ENCODE peak calls at places on chromosomes 16 and 17, in seven cellular contexts. One of them, this sample, is unnamed.

GRCh38 chr16:83992624-83993023 is 24.6 kb downstream of the NECAB2 start:
- DNase-seq in heart right ventricle: peak
- DNase-seq in uterus: peak
- DNase-seq in CD4-positive, alpha-beta T cell: no peak
- DNase-seq in HCT116: no peak
- DNase-seq in LNCaP clone FGC: peak
- DNase-seq in AG09309: peak
- DNase-seq in this sample: no peak

GRCh38 chr16:77657016-77657415 is 65.3 kb upstream of the NUDT7 start:
- DNase-seq in uterus: no peak
- DNase-seq in HCT116: peak
- DNase-seq in CD4-positive, alpha-beta T cell: no peak
- DNase-seq in AG09309: peak
- DNase-seq in heart right ventricle: no peak
- DNase-seq in LNCaP clone FGC: no peak
- DNase-seq in this sample: no peak

GRCh38 chr17:76079577-76080206 is 710 bp downstream of the ZACN start:
- DNase-seq in CD4-positive, alpha-beta T cell: no peak
- DNase-seq in uterus: no peak
- DNase-seq in heart right ventricle: no peak
- DNase-seq in AG09309: no peak
- DNase-seq in LNCaP clone FGC: no peak
- DNase-seq in HCT116: no peak
- DNase-seq in this sample: peak

GRCh38 chr17:31916496-31917064 is 15.1 kb upstream of the UTP6 start:
- DNase-seq in uterus: no peak
- DNase-seq in LNCaP clone FGC: no peak
- DNase-seq in HCT116: no peak
- DNase-seq in heart right ventricle: no peak
- DNase-seq in CD4-positive, alpha-beta T cell: no peak
- DNase-seq in AG09309: no peak
- DNase-seq in this sample: no peak

GRCh38 chr17:37610971-37611370 is 1.8 kb upstream of the SYNRG start:
- DNase-seq in HCT116: no peak
- DNase-seq in LNCaP clone FGC: no peak
- DNase-seq in uterus: no peak
- DNase-seq in heart right ventricle: no peak
- DNase-seq in AG09309: no peak
- DNase-seq in CD4-positive, alpha-beta T cell: no peak
- DNase-seq in this sample: no peak

GRCh38 chr16:58197314-58198012 is 443 bp downstream of the CSNK2A2 start:
- DNase-seq in HCT116: no peak
- DNase-seq in AG09309: no peak
- DNase-seq in uterus: no peak
- DNase-seq in heart right ventricle: no peak
- DNase-seq in LNCaP clone FGC: no peak
- DNase-seq in CD4-positive, alpha-beta T cell: no peak
- DNase-seq in this sample: peak

GRCh38 chr17:64369007-64369893 is 21.4 kb downstream of the PECAM1 start:
- DNase-seq in AG09309: no peak
- DNase-seq in CD4-positive, alpha-beta T cell: no peak
- DNase-seq in LNCaP clone FGC: no peak
- DNase-seq in heart right ventricle: no peak
- DNase-seq in HCT116: no peak
- DNase-seq in uterus: no peak
- DNase-seq in this sample: no peak

GRCh38 chr16:50861451-50861850 is 119.6 kb downstream of the CYLD start:
- DNase-seq in AG09309: no peak
- DNase-seq in uterus: no peak
- DNase-seq in LNCaP clone FGC: no peak
- DNase-seq in heart right ventricle: no peak
- DNase-seq in HCT116: no peak
- DNase-seq in CD4-positive, alpha-beta T cell: no peak
- DNase-seq in this sample: no peak

GRCh38 chr17:50133028-50133768 is 3.2 kb upstream of the SAMD14 start:
- DNase-seq in LNCaP clone FGC: no peak
- DNase-seq in AG09309: no peak
- DNase-seq in CD4-positive, alpha-beta T cell: no peak
- DNase-seq in HCT116: no peak
- DNase-seq in heart right ventricle: peak
- DNase-seq in uterus: no peak
- DNase-seq in this sample: peak

GRCh38 chr17:77127735-77128361 is 12.9 kb upstream of the SEC14L1 start:
- DNase-seq in AG09309: no peak
- DNase-seq in CD4-positive, alpha-beta T cell: peak
- DNase-seq in LNCaP clone FGC: no peak
- DNase-seq in HCT116: no peak
- DNase-seq in uterus: no peak
- DNase-seq in heart right ventricle: peak
- DNase-seq in this sample: no peak

GRCh38 chr16:9154576-9155410 is 63.3 kb downstream of the HAPSTR1 start:
- DNase-seq in heart right ventricle: no peak
- DNase-seq in LNCaP clone FGC: no peak
- DNase-seq in HCT116: no peak
- DNase-seq in uterus: no peak
- DNase-seq in AG09309: no peak
- DNase-seq in CD4-positive, alpha-beta T cell: no peak
- DNase-seq in this sample: no peak

GRCh38 chr17:78933959-78934568 is 8.9 kb upstream of the TIMP2 start:
- DNase-seq in uterus: peak
- DNase-seq in CD4-positive, alpha-beta T cell: no peak
- DNase-seq in HCT116: no peak
- DNase-seq in LNCaP clone FGC: peak
- DNase-seq in AG09309: peak
- DNase-seq in heart right ventricle: peak
- DNase-seq in this sample: peak

GRCh38 chr16:85554791-85555548 is 58.2 kb upstream of the GSE1 start:
- DNase-seq in AG09309: no peak
- DNase-seq in heart right ventricle: peak
- DNase-seq in HCT116: no peak
- DNase-seq in LNCaP clone FGC: no peak
- DNase-seq in uterus: peak
- DNase-seq in CD4-positive, alpha-beta T cell: peak
- DNase-seq in this sample: peak

GRCh38 chr16:85555549-85556455 is 57.3 kb upstream of the GSE1 start:
- DNase-seq in CD4-positive, alpha-beta T cell: peak
- DNase-seq in AG09309: no peak
- DNase-seq in HCT116: no peak
- DNase-seq in uterus: peak
- DNase-seq in heart right ventricle: peak
- DNase-seq in LNCaP clone FGC: no peak
- DNase-seq in this sample: no peak

GRCh38 chr16:85557976-85558589 is 55.0 kb upstream of the GSE1 start:
- DNase-seq in LNCaP clone FGC: peak
- DNase-seq in AG09309: no peak
- DNase-seq in CD4-positive, alpha-beta T cell: no peak
- DNase-seq in HCT116: no peak
- DNase-seq in uterus: no peak
- DNase-seq in heart right ventricle: no peak
- DNase-seq in this sample: peak

GRCh38 chr16:85556456-85557082 is 56.6 kb upstream of the GSE1 start:
- DNase-seq in CD4-positive, alpha-beta T cell: peak
- DNase-seq in HCT116: no peak
- DNase-seq in AG09309: no peak
- DNase-seq in uterus: peak
- DNase-seq in heart right ventricle: peak
- DNase-seq in LNCaP clone FGC: no peak
- DNase-seq in this sample: peak

DNA sequence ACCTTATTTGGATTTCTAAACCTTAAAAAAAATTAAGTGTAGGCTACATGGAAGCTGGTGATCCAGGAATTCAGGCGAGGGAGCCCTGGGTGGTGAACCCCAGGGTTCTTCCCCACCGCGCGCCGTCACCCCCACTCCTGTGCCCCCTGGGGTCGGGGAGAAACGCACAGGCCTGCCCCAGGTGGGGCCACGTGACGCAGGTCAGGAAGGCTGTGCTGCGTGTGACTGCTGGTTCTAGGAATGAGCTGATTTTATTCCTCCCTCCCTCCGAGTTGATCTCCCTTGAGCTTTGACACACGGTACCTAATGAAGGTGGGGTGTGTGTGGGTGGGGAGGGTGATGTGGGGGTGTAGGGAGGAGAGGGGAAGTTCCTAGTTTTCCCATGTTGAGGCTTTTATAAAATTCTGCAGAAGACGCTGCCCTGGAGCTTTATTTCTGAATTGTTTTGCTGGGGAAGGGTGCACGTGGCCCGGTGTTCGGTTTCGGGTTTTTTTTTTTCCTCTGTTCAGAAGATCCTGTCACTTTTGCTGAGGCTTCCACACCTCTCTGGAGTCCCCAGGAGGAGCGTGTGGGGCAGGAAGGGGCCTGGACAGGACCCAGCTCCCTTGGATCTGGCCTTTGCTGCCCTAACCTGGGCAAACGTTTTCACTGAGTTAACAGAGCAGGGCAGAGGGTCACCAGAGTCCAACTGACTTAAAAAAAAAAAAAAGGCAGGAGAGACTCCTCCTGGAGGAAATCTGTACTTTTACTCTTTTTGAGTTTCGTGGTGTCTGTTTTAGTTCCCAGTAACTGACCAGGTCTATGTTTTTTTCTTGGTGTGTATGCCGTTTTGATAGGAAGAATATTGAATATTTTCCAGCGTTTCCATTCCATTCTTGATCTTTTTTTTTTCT is 55.8 kb upstream of the GSE1 start:
- DNase-seq in uterus: peak
- DNase-seq in HCT116: no peak
- DNase-seq in CD4-positive, alpha-beta T cell: peak
- DNase-seq in LNCaP clone FGC: no peak
- DNase-seq in heart right ventricle: no peak
- DNase-seq in AG09309: no peak
- DNase-seq in this sample: peak
- TF ChIP-seq CTCF in uterus: peak
- TF ChIP-seq CTCF in HCT116: no peak
- TF ChIP-seq CTCF in CD4-positive, alpha-beta T cell: no peak
- TF ChIP-seq CTCF in LNCaP clone FGC: no peak
- TF ChIP-seq CTCF in heart right ventricle: no peak
- TF ChIP-seq CTCF in AG09309: no peak
- TF ChIP-seq CTCF in this sample: no peak

DNA sequence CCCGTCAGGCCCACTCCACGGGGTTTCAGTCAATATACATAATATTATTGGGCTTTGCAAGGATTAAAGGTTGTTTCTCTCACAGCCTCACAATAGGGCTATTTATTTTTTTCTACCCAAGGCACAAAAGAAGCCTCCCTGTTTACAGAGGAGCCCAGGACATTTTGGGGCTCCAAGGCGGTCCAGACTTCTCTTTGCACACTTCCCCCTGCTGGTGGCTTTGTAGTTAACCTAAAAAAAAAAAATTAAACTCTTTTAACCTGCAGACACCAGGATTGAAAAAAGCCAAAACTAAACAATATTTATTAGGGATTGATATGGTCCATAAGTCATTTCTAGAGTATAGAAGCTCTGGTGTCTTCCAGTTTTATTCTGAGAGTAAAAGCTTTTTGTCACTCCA is 169.7 kb upstream of the ZFHX3 start:
- DNase-seq in AG09309: no peak
- DNase-seq in heart right ventricle: no peak
- DNase-seq in CD4-positive, alpha-beta T cell: no peak
- DNase-seq in HCT116: no peak
- DNase-seq in uterus: no peak
- DNase-seq in LNCaP clone FGC: no peak
- DNase-seq in this sample: no peak
- TF ChIP-seq CTCF in AG09309: peak
- TF ChIP-seq CTCF in heart right ventricle: no peak
- TF ChIP-seq CTCF in CD4-positive, alpha-beta T cell: no peak
- TF ChIP-seq CTCF in HCT116: no peak
- TF ChIP-seq CTCF in uterus: no peak
- TF ChIP-seq CTCF in LNCaP clone FGC: no peak
- TF ChIP-seq CTCF in this sample: peak

GRCh38 chr17:66200685-66201092 is 8.8 kb upstream of the CEP112 start:
- DNase-seq in CD4-positive, alpha-beta T cell: no peak
- DNase-seq in HCT116: peak
- DNase-seq in LNCaP clone FGC: peak
- DNase-seq in AG09309: peak
- DNase-seq in heart right ventricle: peak
- DNase-seq in uterus: no peak
- DNase-seq in this sample: peak
- TF ChIP-seq CTCF in CD4-positive, alpha-beta T cell: peak
- TF ChIP-seq CTCF in HCT116: peak
- TF ChIP-seq CTCF in LNCaP clone FGC: peak
- TF ChIP-seq CTCF in AG09309: peak
- TF ChIP-seq CTCF in heart right ventricle: peak
- TF ChIP-seq CTCF in uterus: peak
- TF ChIP-seq CTCF in this sample: peak

GRCh38 chr16:29641561-29641960 is 21.5 kb upstream of the SPN start:
- DNase-seq in LNCaP clone FGC: no peak
- DNase-seq in uterus: no peak
- DNase-seq in heart right ventricle: no peak
- DNase-seq in HCT116: no peak
- DNase-seq in AG09309: no peak
- DNase-seq in CD4-positive, alpha-beta T cell: no peak
- DNase-seq in this sample: no peak
- TF ChIP-seq CTCF in LNCaP clone FGC: peak
- TF ChIP-seq CTCF in uterus: no peak
- TF ChIP-seq CTCF in heart right ventricle: no peak
- TF ChIP-seq CTCF in HCT116: peak
- TF ChIP-seq CTCF in AG09309: no peak
- TF ChIP-seq CTCF in CD4-positive, alpha-beta T cell: no peak
- TF ChIP-seq CTCF in this sample: no peak

GRCh38 chr16:56643080-56643778 is 4.8 kb downstream of the MT1A start:
- DNase-seq in heart right ventricle: peak
- DNase-seq in uterus: peak
- DNase-seq in AG09309: no peak
- DNase-seq in LNCaP clone FGC: peak
- DNase-seq in HCT116: peak
- DNase-seq in CD4-positive, alpha-beta T cell: peak
- DNase-seq in this sample: peak
- TF ChIP-seq CTCF in heart right ventricle: no peak
- TF ChIP-seq CTCF in uterus: peak
- TF ChIP-seq CTCF in AG09309: peak
- TF ChIP-seq CTCF in LNCaP clone FGC: peak
- TF ChIP-seq CTCF in HCT116: peak
- TF ChIP-seq CTCF in CD4-positive, alpha-beta T cell: peak
- TF ChIP-seq CTCF in this sample: peak

GRCh38 chr17:42388381-42389134 is at the start of gene STAT3:
- DNase-seq in LNCaP clone FGC: peak
- DNase-seq in AG09309: peak
- DNase-seq in CD4-positive, alpha-beta T cell: peak
- DNase-seq in HCT116: peak
- DNase-seq in uterus: peak
- DNase-seq in heart right ventricle: peak
- DNase-seq in this sample: peak
- TF ChIP-seq CTCF in LNCaP clone FGC: no peak
- TF ChIP-seq CTCF in AG09309: no peak
- TF ChIP-seq CTCF in CD4-positive, alpha-beta T cell: no peak
- TF ChIP-seq CTCF in HCT116: no peak
- TF ChIP-seq CTCF in uterus: peak
- TF ChIP-seq CTCF in heart right ventricle: no peak
- TF ChIP-seq CTCF in this sample: no peak

GRCh38 chr16:1877804-1878203 is 5.8 kb upstream of the MEIOB start:
- DNase-seq in AG09309: no peak
- DNase-seq in HCT116: no peak
- DNase-seq in LNCaP clone FGC: no peak
- DNase-seq in uterus: no peak
- DNase-seq in CD4-positive, alpha-beta T cell: no peak
- DNase-seq in heart right ventricle: no peak
- DNase-seq in this sample: no peak
- TF ChIP-seq CTCF in AG09309: no peak
- TF ChIP-seq CTCF in HCT116: no peak
- TF ChIP-seq CTCF in LNCaP clone FGC: no peak
- TF ChIP-seq CTCF in uterus: no peak
- TF ChIP-seq CTCF in CD4-positive, alpha-beta T cell: no peak
- TF ChIP-seq CTCF in heart right ventricle: no peak
- TF ChIP-seq CTCF in this sample: no peak

GRCh38 chr16:47774661-47775060 is 313.5 kb downstream of the PHKB start:
- DNase-seq in LNCaP clone FGC: peak
- DNase-seq in CD4-positive, alpha-beta T cell: no peak
- DNase-seq in uterus: no peak
- DNase-seq in AG09309: no peak
- DNase-seq in heart right ventricle: no peak
- DNase-seq in HCT116: no peak
- DNase-seq in this sample: peak
- TF ChIP-seq CTCF in LNCaP clone FGC: peak
- TF ChIP-seq CTCF in CD4-positive, alpha-beta T cell: no peak
- TF ChIP-seq CTCF in uterus: no peak
- TF ChIP-seq CTCF in AG09309: no peak
- TF ChIP-seq CTCF in heart right ventricle: no peak
- TF ChIP-seq CTCF in HCT116: no peak
- TF ChIP-seq CTCF in this sample: no peak

This sample was measured in Calu3.